ENCODE peak calls at places on chromosomes 2 and 18, in five cellular contexts. One of them, this sample, is unnamed.

GRCh38 chr2:231541605-231542509 is 11.6 kb upstream of the NMUR1 start:
- DNase-seq in colonic mucosa: no peak
- DNase-seq in lower lobe of right lung: no peak
- DNase-seq in fibroblast of the aortic adventitia: peak
- DNase-seq in ovary: no peak
- DNase-seq in this sample: no peak

GRCh38 chr2:101803128-101803527 is 105.6 kb downstream of the MAP4K4 start:
- DNase-seq in colonic mucosa: no peak
- DNase-seq in ovary: no peak
- DNase-seq in lower lobe of right lung: no peak
- DNase-seq in fibroblast of the aortic adventitia: peak
- DNase-seq in this sample: no peak

GRCh38 chr18:44725300-44726096 is 44.8 kb downstream of the SETBP1 start:
- DNase-seq in lower lobe of right lung: no peak
- DNase-seq in fibroblast of the aortic adventitia: peak
- DNase-seq in ovary: peak
- DNase-seq in colonic mucosa: no peak
- DNase-seq in this sample: peak

GRCh38 chr2:149389506-149390167 is 59.2 kb downstream of the LYPD6 start:
- DNase-seq in colonic mucosa: no peak
- DNase-seq in fibroblast of the aortic adventitia: no peak
- DNase-seq in ovary: no peak
- DNase-seq in lower lobe of right lung: no peak
- DNase-seq in this sample: no peak

GRCh38 chr2:175234153-175234552 is 52.6 kb upstream of the ATP5MC3 start:
- DNase-seq in ovary: no peak
- DNase-seq in colonic mucosa: no peak
- DNase-seq in lower lobe of right lung: no peak
- DNase-seq in fibroblast of the aortic adventitia: no peak
- DNase-seq in this sample: no peak

GRCh38 chr2:199019898-199020507 is 437.7 kb downstream of the SATB2 start:
- DNase-seq in ovary: no peak
- DNase-seq in colonic mucosa: peak
- DNase-seq in lower lobe of right lung: no peak
- DNase-seq in fibroblast of the aortic adventitia: peak
- DNase-seq in this sample: no peak

GRCh38 chr2:56239437-56239836 is 55.6 kb downstream of the CCDC85A start:
- DNase-seq in ovary: no peak
- DNase-seq in colonic mucosa: peak
- DNase-seq in lower lobe of right lung: no peak
- DNase-seq in fibroblast of the aortic adventitia: peak
- DNase-seq in this sample: no peak

GRCh38 chr2:205904873-205905272 is 181.1 kb downstream of the INO80D start:
- DNase-seq in colonic mucosa: peak
- DNase-seq in lower lobe of right lung: no peak
- DNase-seq in ovary: no peak
- DNase-seq in fibroblast of the aortic adventitia: no peak
- DNase-seq in this sample: no peak

GRCh38 chr2:180728928-180729559 is 251.4 kb upstream of the UBE2E3 start:
- DNase-seq in ovary: no peak
- DNase-seq in colonic mucosa: no peak
- DNase-seq in lower lobe of right lung: no peak
- DNase-seq in fibroblast of the aortic adventitia: peak
- DNase-seq in this sample: no peak

GRCh38 chr2:32003791-32004190 is 7.0 kb downstream of the MEMO1 start:
- DNase-seq in lower lobe of right lung: no peak
- DNase-seq in ovary: no peak
- DNase-seq in colonic mucosa: no peak
- DNase-seq in fibroblast of the aortic adventitia: no peak
- DNase-seq in this sample: no peak

GRCh38 chr2:210034087-210034683 is 31.7 kb downstream of the RPE start:
- DNase-seq in lower lobe of right lung: no peak
- DNase-seq in fibroblast of the aortic adventitia: no peak
- DNase-seq in colonic mucosa: no peak
- DNase-seq in ovary: no peak
- DNase-seq in this sample: no peak

GRCh38 chr2:68328901-68329300 is 9.2 kb upstream of the CNRIP1 start:
- DNase-seq in colonic mucosa: no peak
- DNase-seq in lower lobe of right lung: no peak
- DNase-seq in fibroblast of the aortic adventitia: no peak
- DNase-seq in ovary: no peak
- DNase-seq in this sample: no peak

GRCh38 chr2:106139575-106139935 is 54.5 kb downstream of the UXS1 start:
- DNase-seq in lower lobe of right lung: no peak
- DNase-seq in colonic mucosa: no peak
- DNase-seq in fibroblast of the aortic adventitia: no peak
- DNase-seq in ovary: no peak
- DNase-seq in this sample: no peak

GRCh38 chr2:127584516-127585033 is 49.1 kb downstream of the MYO7B start:
- DNase-seq in ovary: no peak
- DNase-seq in fibroblast of the aortic adventitia: no peak
- DNase-seq in colonic mucosa: no peak
- DNase-seq in lower lobe of right lung: no peak
- DNase-seq in this sample: no peak

GRCh38 chr2:46034535-46034934 is 262.7 kb upstream of the EPAS1 start:
- DNase-seq in colonic mucosa: no peak
- DNase-seq in ovary: no peak
- DNase-seq in lower lobe of right lung: no peak
- DNase-seq in fibroblast of the aortic adventitia: peak
- DNase-seq in this sample: no peak

GRCh38 chr2:125405816-125406215 is 1250.1 kb upstream of the GYPC start:
- DNase-seq in ovary: no peak
- DNase-seq in colonic mucosa: no peak
- DNase-seq in fibroblast of the aortic adventitia: peak
- DNase-seq in lower lobe of right lung: no peak
- DNase-seq in this sample: no peak

GRCh38 chr18:65769653-65770052 is 18.8 kb downstream of the CDH7 start:
- DNase-seq in lower lobe of right lung: no peak
- DNase-seq in colonic mucosa: no peak
- DNase-seq in fibroblast of the aortic adventitia: no peak
- DNase-seq in ovary: no peak
- DNase-seq in this sample: no peak

GRCh38 chr2:189203177-189203799 is 23.7 kb upstream of the COL5A2 start:
- DNase-seq in colonic mucosa: no peak
- DNase-seq in fibroblast of the aortic adventitia: no peak
- DNase-seq in lower lobe of right lung: no peak
- DNase-seq in ovary: no peak
- DNase-seq in this sample: no peak

GRCh38 chr2:134785659-134786058 is 52.8 kb upstream of the ACMSD start:
- DNase-seq in ovary: no peak
- DNase-seq in colonic mucosa: no peak
- DNase-seq in lower lobe of right lung: no peak
- DNase-seq in fibroblast of the aortic adventitia: no peak
- DNase-seq in this sample: no peak

GRCh38 chr2:216949685-216950397 is 90.0 kb upstream of the TNP1 start:
- DNase-seq in colonic mucosa: no peak
- DNase-seq in ovary: peak
- DNase-seq in fibroblast of the aortic adventitia: no peak
- DNase-seq in lower lobe of right lung: no peak
- DNase-seq in this sample: no peak

GRCh38 chr2:231133365-231134114 is 8.7 kb upstream of the HTR2B start:
- DNase-seq in colonic mucosa: no peak
- DNase-seq in lower lobe of right lung: no peak
- DNase-seq in ovary: no peak
- DNase-seq in fibroblast of the aortic adventitia: peak
- DNase-seq in this sample: no peak

GRCh38 chr2:108806362-108806761 is 19.8 kb downstream of the CCDC138 start:
- DNase-seq in lower lobe of right lung: no peak
- DNase-seq in ovary: no peak
- DNase-seq in colonic mucosa: no peak
- DNase-seq in fibroblast of the aortic adventitia: no peak
- DNase-seq in this sample: no peak

GRCh38 chr2:75466708-75467311 is 93.9 kb downstream of the EVA1A start:
- DNase-seq in colonic mucosa: peak
- DNase-seq in ovary: no peak
- DNase-seq in fibroblast of the aortic adventitia: peak
- DNase-seq in lower lobe of right lung: peak
- DNase-seq in this sample: no peak

GRCh38 chr2:168564641-168565040 is 108.6 kb downstream of the CERS6 start:
- DNase-seq in colonic mucosa: no peak
- DNase-seq in ovary: no peak
- DNase-seq in fibroblast of the aortic adventitia: no peak
- DNase-seq in lower lobe of right lung: no peak
- DNase-seq in this sample: no peak

GRCh38 chr2:55555977-55556376 is 36.5 kb downstream of the CFAP36 start:
- DNase-seq in colonic mucosa: no peak
- DNase-seq in lower lobe of right lung: no peak
- DNase-seq in fibroblast of the aortic adventitia: peak
- DNase-seq in ovary: no peak
- DNase-seq in this sample: no peak

GRCh38 chr2:17830053-17831034 is 14.1 kb downstream of the MSGN1 start:
- DNase-seq in lower lobe of right lung: peak
- DNase-seq in fibroblast of the aortic adventitia: peak
- DNase-seq in colonic mucosa: peak
- DNase-seq in ovary: no peak
- DNase-seq in this sample: no peak

GRCh38 chr2:45013229-45014015 is 4.2 kb upstream of the SIX2 start:
- DNase-seq in lower lobe of right lung: no peak
- DNase-seq in ovary: no peak
- DNase-seq in fibroblast of the aortic adventitia: no peak
- DNase-seq in colonic mucosa: no peak
- DNase-seq in this sample: no peak

GRCh38 chr2:24495451-24495850 is 4.4 kb downstream of the NCOA1 start:
- DNase-seq in fibroblast of the aortic adventitia: no peak
- DNase-seq in lower lobe of right lung: no peak
- DNase-seq in ovary: no peak
- DNase-seq in colonic mucosa: no peak
- DNase-seq in this sample: no peak

GRCh38 chr2:223054193-223054781 is 2.3 kb downstream of the KCNE4 start:
- DNase-seq in fibroblast of the aortic adventitia: peak
- DNase-seq in colonic mucosa: peak
- DNase-seq in lower lobe of right lung: no peak
- DNase-seq in ovary: peak
- DNase-seq in this sample: peak

GRCh38 chr2:62663443-62663842 is 42.1 kb upstream of the EHBP1 start:
- DNase-seq in lower lobe of right lung: no peak
- DNase-seq in colonic mucosa: no peak
- DNase-seq in ovary: no peak
- DNase-seq in fibroblast of the aortic adventitia: peak
- DNase-seq in this sample: no peak

GRCh38 chr2:128601298-128602037 is 282.8 kb upstream of the HS6ST1 start:
- DNase-seq in colonic mucosa: no peak
- DNase-seq in lower lobe of right lung: peak
- DNase-seq in fibroblast of the aortic adventitia: no peak
- DNase-seq in ovary: no peak
- DNase-seq in this sample: peak

GRCh38 chr18:21853020-21853419 is 112.4 kb downstream of the MIB1 start:
- DNase-seq in ovary: no peak
- DNase-seq in fibroblast of the aortic adventitia: peak
- DNase-seq in lower lobe of right lung: no peak
- DNase-seq in colonic mucosa: no peak
- DNase-seq in this sample: no peak
- TF ChIP-seq CTCF in ovary: no peak
- TF ChIP-seq CTCF in fibroblast of the aortic adventitia: no peak
- TF ChIP-seq CTCF in lower lobe of right lung: no peak
- TF ChIP-seq CTCF in colonic mucosa: no peak
- TF ChIP-seq CTCF in this sample: no peak

GRCh38 chr2:190343500-190344274 is at the start of gene INPP1:
- DNase-seq in ovary: peak
- DNase-seq in colonic mucosa: peak
- DNase-seq in fibroblast of the aortic adventitia: peak
- DNase-seq in lower lobe of right lung: peak
- DNase-seq in this sample: peak

GRCh38 chr2:190343170-190343499 is 254 bp upstream of the INPP1 start:
- DNase-seq in colonic mucosa: no peak
- DNase-seq in ovary: peak
- DNase-seq in lower lobe of right lung: no peak
- DNase-seq in fibroblast of the aortic adventitia: no peak
- DNase-seq in this sample: no peak

GRCh38 chr2:190340369-190340768 is 3.0 kb upstream of the INPP1 start:
- DNase-seq in fibroblast of the aortic adventitia: no peak
- DNase-seq in lower lobe of right lung: no peak
- DNase-seq in colonic mucosa: no peak
- DNase-seq in ovary: no peak
- DNase-seq in this sample: no peak

GRCh38 chr2:190342601-190343000 is 788 bp upstream of the INPP1 start:
- DNase-seq in ovary: no peak
- DNase-seq in fibroblast of the aortic adventitia: no peak
- DNase-seq in lower lobe of right lung: no peak
- DNase-seq in colonic mucosa: no peak
- DNase-seq in this sample: no peak

DNA sequence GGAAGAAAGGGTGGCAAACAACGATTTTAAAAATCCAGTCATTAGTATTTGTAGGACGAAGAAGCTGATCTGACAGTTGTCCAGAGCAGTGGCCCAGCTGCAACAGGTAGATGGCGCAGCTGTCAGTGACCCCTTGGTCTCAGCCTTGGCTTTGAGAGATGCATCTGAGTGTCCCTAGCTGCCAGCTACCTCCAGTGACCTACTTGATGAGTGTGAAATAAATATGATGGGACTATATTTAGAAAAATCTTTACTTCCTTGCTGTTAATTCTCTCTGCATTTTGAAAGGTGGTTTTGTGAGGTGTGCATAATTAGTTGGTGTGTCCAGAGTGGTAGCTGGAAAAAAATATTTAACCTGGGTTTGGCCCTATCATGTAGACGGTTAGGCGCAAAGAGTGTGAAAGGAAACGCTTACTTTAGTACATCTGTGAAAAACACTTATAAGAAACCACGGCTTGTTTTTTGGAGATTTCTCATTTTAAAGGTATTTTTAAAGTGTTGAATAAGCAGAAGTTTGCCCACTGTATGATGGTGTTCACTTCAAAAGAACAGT is 962 bp downstream of the INPP1 start:
- DNase-seq in colonic mucosa: peak
- DNase-seq in lower lobe of right lung: no peak
- DNase-seq in fibroblast of the aortic adventitia: no peak
- DNase-seq in ovary: peak
- DNase-seq in this sample: peak
- TF ChIP-seq CTCF in colonic mucosa: no peak
- TF ChIP-seq CTCF in lower lobe of right lung: peak
- TF ChIP-seq CTCF in fibroblast of the aortic adventitia: peak
- TF ChIP-seq CTCF in ovary: no peak
- TF ChIP-seq CTCF in this sample: no peak

GRCh38 chr2:236177967-236178909 is 10.1 kb upstream of the GBX2 start:
- DNase-seq in ovary: peak
- DNase-seq in colonic mucosa: peak
- DNase-seq in fibroblast of the aortic adventitia: peak
- DNase-seq in lower lobe of right lung: no peak
- DNase-seq in this sample: peak
- TF ChIP-seq CTCF in ovary: peak
- TF ChIP-seq CTCF in colonic mucosa: peak
- TF ChIP-seq CTCF in fibroblast of the aortic adventitia: peak
- TF ChIP-seq CTCF in lower lobe of right lung: peak
- TF ChIP-seq CTCF in this sample: peak

DNA sequence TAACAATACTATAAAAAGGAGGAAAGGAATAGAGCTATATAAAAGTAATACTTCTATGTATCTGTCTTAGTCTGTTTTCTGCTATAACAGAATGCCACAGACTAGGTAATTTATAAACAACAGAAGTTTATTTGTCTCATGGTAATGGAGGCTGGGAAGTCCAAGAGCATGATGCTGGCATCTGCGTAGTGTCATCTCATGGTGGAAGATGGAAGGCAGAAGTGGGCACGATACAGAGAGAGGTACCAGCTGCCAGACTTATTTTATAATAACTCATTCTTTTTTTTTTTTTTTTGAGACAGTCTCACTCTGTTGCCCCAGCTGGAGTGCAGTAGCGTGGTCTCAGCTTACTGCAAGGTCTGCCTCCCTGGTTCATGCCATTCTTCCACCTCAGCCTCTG is 4.3 kb downstream of the DHX57 start:
- DNase-seq in colonic mucosa: no peak
- DNase-seq in lower lobe of right lung: no peak
- DNase-seq in fibroblast of the aortic adventitia: no peak
- DNase-seq in ovary: no peak
- DNase-seq in this sample: no peak
- TF ChIP-seq CTCF in colonic mucosa: no peak
- TF ChIP-seq CTCF in lower lobe of right lung: no peak
- TF ChIP-seq CTCF in fibroblast of the aortic adventitia: no peak
- TF ChIP-seq CTCF in ovary: no peak
- TF ChIP-seq CTCF in this sample: no peak

This sample was measured in sigmoid colon.